ENCODE peak calls at places on chromosomes 1 and 21, in four cellular contexts. B is neural progenitor cell, K is bronchial epithelial cell, L is lower leg skin. E is an unnamed sample.

GRCh38 chr21:37639756-37640155 is 273.2 kb downstream of the DYRK1A start:
- DNase-seq in B (no peak), K (no peak), L (no peak), E (no peak)

GRCh38 chr1:4565169-4565568 is 89.2 kb upstream of the AJAP1 start:
- DNase-seq in B (no peak), K (no peak), L (no peak), E (no peak)

GRCh38 chr1:99176753-99177152 is 87.5 kb upstream of the PLPPR4 start:
- DNase-seq in B (no peak), K (no peak), L (no peak), E (no peak)

GRCh38 chr1:17232759-17233661 is 15.9 kb upstream of the PADI3 start:
- DNase-seq in B (no peak), K (peak; percentile 95), L (no peak), E (peak; percentile 93)

GRCh38 chr1:16326833-16327404 is 25.4 kb downstream of the FBXO42 start:
- DNase-seq in B (no peak), K (peak; percentile 47), L (no peak), E (no peak)

GRCh38 chr21:37593015-37593414 is 226.4 kb downstream of the DYRK1A start:
- DNase-seq in B (peak; percentile 89), K (no peak), L (peak; percentile 39), E (no peak)

GRCh38 chr1:240363315-240363714 is 248.6 kb downstream of the GREM2 start:
- DNase-seq in B (no peak), K (no peak), L (no peak), E (no peak)

GRCh38 chr1:157158967-157159366 is 20.8 kb upstream of the ETV3 start:
- DNase-seq in B (peak; percentile 33), K (no peak), L (no peak), E (no peak)

GRCh38 chr1:26021647-26022403 is at the start of gene EXTL1:
- DNase-seq in B (peak; percentile 91), K (no peak), L (no peak), E (no peak)

GRCh38 chr1:162094271-162094670 is 24.8 kb downstream of the NOS1AP start:
- DNase-seq in B (no peak), K (no peak), L (no peak), E (no peak)

GRCh38 chr1:41438711-41439110 is 45.8 kb downstream of the EDN2 start:
- DNase-seq in B (no peak), K (no peak), L (no peak), E (no peak)

GRCh38 chr1:185804206-185804605 is 70.0 kb downstream of the HMCN1 start:
- DNase-seq in B (no peak), K (peak; percentile 40), L (no peak), E (no peak)

GRCh38 chr1:147808025-147808424 is 47.6 kb upstream of the GJA5 start:
- DNase-seq in B (no peak), K (peak; percentile 52), L (no peak), E (peak; percentile 69)

GRCh38 chr1:25658791-25659431 is 42.3 kb downstream of the MAN1C1 start:
- DNase-seq in B (no peak), K (no peak), L (peak; percentile 72), E (no peak)

GRCh38 chr1:98460136-98460535 is 201.4 kb upstream of the SNX7 start:
- DNase-seq in B (no peak), K (no peak), L (no peak), E (no peak)

GRCh38 chr1:239805042-239805441 is 286.6 kb upstream of the FMN2 start:
- DNase-seq in B (no peak), K (no peak), L (no peak), E (peak; percentile 82)

GRCh38 chr1:30051777-30052176 is 671.6 kb downstream of the MATN1 start:
- DNase-seq in B (no peak), K (no peak), L (peak; percentile 72), E (no peak)

GRCh38 chr1:30049748-30050147 is 673.6 kb downstream of the MATN1 start:
- DNase-seq in B (no peak), K (no peak), L (peak; percentile 65), E (no peak)

GRCh38 chr1:30048905-30049304 is 674.5 kb downstream of the MATN1 start:
- DNase-seq in B (no peak), K (no peak), L (peak; percentile 71), E (no peak)

GRCh38 chr1:30054126-30054525 is 669.3 kb downstream of the MATN1 start:
- DNase-seq in B (peak; percentile 8), K (no peak), L (peak; percentile 10), E (no peak)

GRCh38 chr1:30052178-30052577 is 671.2 kb downstream of the MATN1 start:
- DNase-seq in B (no peak), K (no peak), L (no peak), E (no peak)
- TF ChIP-seq CTCF in B (no peak), K (no peak), L (no peak), E (no peak)

GRCh38 chr1:168455764-168456163 is 88.0 kb downstream of the XCL2 start:
- DNase-seq in B (no peak), K (no peak), L (no peak), E (no peak)

GRCh38 chr1:168453056-168453455 is 90.7 kb downstream of the XCL2 start:
- DNase-seq in B (no peak), K (no peak), L (no peak), E (no peak)

GRCh38 chr1:168454211-168454815 is 89.5 kb downstream of the XCL2 start:
- DNase-seq in B (no peak), K (peak; percentile 42), L (no peak), E (no peak)

GRCh38 chr1:168447871-168448270 is 95.9 kb downstream of the XCL2 start:
- DNase-seq in B (no peak), K (no peak), L (no peak), E (no peak)

GRCh38 chr1:168452329-168452728 is 91.5 kb downstream of the XCL2 start:
- DNase-seq in B (no peak), K (no peak), L (no peak), E (no peak)
- TF ChIP-seq CTCF in B (peak; percentile 36), K (no peak), L (no peak), E (peak; percentile 22)

GRCh38 chr1:50080904-50081586 is 27.7 kb upstream of the ELAVL4 start:
- DNase-seq in B (no peak), K (peak; percentile 10), L (no peak), E (peak; percentile 51)
- TF ChIP-seq CTCF in B (no peak), K (peak; percentile 21), L (no peak), E (peak; percentile 31)

GRCh38 chr1:160877221-160877620 is 7.8 kb downstream of the ITLN1 start:
- DNase-seq in B (no peak), K (no peak), L (no peak), E (no peak)
- TF ChIP-seq CTCF in B (peak; percentile 33), K (peak; percentile 14), L (no peak), E (no peak)

GRCh38 chr1:193703655-193704054 is 517.2 kb upstream of the B3GALT2 start:
- DNase-seq in B (no peak), K (no peak), L (no peak), E (no peak)
- TF ChIP-seq CTCF in B (no peak), K (no peak), L (no peak), E (no peak)

GRCh38 chr1:37035014-37035686 is 835 bp upstream of the GRIK3 start:
- DNase-seq in B (peak; percentile 34), K (no peak), L (no peak), E (no peak)

GRCh38 chr1:37036667-37037053 is 2.3 kb upstream of the GRIK3 start:
- DNase-seq in B (peak; percentile 44), K (no peak), L (no peak), E (no peak)

GRCh38 chr1:37034301-37035013 is at the start of gene GRIK3:
- DNase-seq in B (peak; percentile 79), K (no peak), L (no peak), E (no peak)

GRCh38 chr1:37037675-37038074 is 3.4 kb upstream of the GRIK3 start:
- DNase-seq in B (peak; percentile 80), K (no peak), L (no peak), E (no peak)

DNA sequence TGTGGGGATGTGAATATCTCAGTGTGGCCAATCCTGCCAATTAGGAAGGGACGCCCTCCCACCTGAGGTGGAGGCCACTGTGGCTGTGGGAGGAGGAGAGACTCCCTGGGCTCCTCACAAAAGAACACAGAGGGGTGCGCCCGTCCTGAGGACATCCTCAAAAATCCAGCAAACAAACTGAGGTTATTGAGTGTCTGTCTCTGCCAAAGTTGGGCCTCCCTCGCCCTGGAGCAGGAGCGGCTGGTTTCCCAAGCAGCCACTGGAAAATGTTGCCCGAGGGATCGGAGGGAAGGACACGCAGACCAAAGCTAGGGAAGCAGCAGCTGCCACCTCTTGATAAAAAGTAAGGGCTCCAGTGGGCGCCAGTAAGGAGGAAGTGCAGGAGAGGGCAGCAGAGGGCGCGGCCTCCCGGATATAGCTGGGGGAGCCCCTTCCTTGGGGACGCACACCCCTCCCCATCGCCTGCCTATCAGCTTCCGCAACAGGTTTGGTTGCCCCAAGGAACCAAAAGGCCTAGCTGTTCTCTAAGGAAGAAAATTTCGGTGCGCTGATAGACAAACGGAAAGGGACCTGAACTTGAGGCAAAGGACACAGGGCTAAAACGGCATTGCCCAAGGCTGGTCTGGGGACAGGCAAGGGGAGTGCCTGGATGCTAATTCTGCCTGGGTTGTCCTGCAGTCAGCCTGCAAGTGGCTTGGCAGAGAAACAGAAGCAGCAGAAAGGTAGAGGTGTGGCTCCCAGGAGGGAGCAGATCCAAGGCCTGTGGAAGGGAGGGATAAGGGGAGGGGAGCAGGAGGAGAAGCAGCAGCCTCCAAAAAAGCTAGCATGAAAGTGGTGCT is 1.7 kb upstream of the GRIK3 start:
- DNase-seq in B (peak; percentile 68), K (no peak), L (no peak), E (no peak)
- TF ChIP-seq CTCF in B (peak; percentile 35), K (no peak), L (no peak), E (no peak)

GRCh38 chr1:155205969-155206593 is 1.6 kb downstream of the THBS3 start:
- DNase-seq in B (no peak), K (no peak), L (no peak), E (no peak)
- TF ChIP-seq CTCF in B (no peak), K (no peak), L (no peak), E (no peak)

GRCh38 chr1:31976401-31976800 is 37.3 kb upstream of the KHDRBS1 start:
- DNase-seq in B (no peak), K (peak; percentile 32), L (no peak), E (peak; percentile 64)

GRCh38 chr1:31980835-31981782 is 32.6 kb upstream of the KHDRBS1 start:
- DNase-seq in B (no peak), K (no peak), L (no peak), E (no peak)

GRCh38 chr1:31981976-31982375 is 31.7 kb upstream of the KHDRBS1 start:
- DNase-seq in B (no peak), K (no peak), L (no peak), E (no peak)

GRCh38 chr1:31978853-31979400 is 34.7 kb upstream of the KHDRBS1 start:
- DNase-seq in B (peak; percentile 31), K (no peak), L (no peak), E (no peak)

DNA sequence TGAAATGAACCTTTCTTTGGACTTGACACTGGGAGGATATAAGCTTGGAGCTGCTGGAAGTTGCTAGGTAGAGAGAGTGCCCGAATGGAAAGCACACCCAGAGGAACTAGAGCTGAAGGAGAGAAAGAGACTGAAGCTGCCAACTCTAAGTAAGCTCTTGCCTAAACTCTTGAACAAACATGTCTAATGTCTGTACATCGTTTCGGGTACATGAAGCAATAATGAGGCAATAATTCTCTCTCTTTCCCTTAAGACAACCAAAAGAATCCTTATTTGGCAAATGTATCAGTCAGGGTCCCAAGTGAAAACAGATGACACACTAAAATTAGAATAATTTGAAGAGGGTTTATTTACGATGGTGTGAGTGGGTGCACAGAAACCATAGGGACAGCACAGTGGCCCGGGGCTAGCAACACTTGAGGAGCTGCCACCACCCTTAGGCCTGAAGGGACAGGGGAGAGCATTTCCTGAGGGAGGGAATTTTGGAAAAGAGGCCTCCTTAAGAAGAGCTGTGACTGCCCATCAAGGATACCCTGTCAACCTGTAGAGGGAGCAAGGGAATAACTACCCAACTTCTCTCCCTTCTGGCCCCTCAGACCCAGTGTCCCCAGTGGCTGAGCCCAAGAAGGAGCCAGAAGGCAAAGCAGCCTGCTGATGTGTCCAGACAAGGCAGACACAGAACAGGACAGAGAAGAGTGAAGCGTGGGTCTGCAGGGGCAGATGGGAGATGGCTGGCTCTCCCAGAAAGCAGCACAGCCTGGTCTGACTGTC is 36.1 kb upstream of the KHDRBS1 start:
- DNase-seq in B (peak; percentile 79), K (peak; percentile 44), L (no peak), E (peak; percentile 61)
- TF ChIP-seq CTCF in B (peak; percentile 63), K (peak; percentile 39), L (no peak), E (no peak)

E was measured in MCF 10A.